ENCODE peak calls at places on chromosomes 11 and 22, in six cellular contexts. B is naive thymus-derived CD4-positive, alpha-beta T cell; D is suprapubic skin; I is breast epithelium; U is heart left ventricle; T is lung. Z is an unnamed sample. For H3K4me1 and H3K27me3, the result is how much of the 10 kb centered on the place peaks cover.

GRCh38 chr11:129209891-129210830 is 18.0 kb upstream of the ARHGAP32 start:
- DNase-seq in B (no peak), D (no peak), I (no peak), U (no peak), T (no peak), Z (no peak)

GRCh38 chr22:46045459-46046298 is 68.7 kb upstream of the WNT7B start:
- DNase-seq in B (no peak), D (peak), I (no peak), U (no peak), T (no peak), Z (no peak)

GRCh38 chr11:121661796-121662508 is 209.2 kb upstream of the SORL1-AS1 start:
- DNase-seq in B (no peak), D (no peak), I (no peak), U (no peak), T (no peak), Z (no peak)

GRCh38 chr11:76638267-76639197 is 32.0 kb downstream of the LRRC32 start:
- DNase-seq in B (no peak), D (no peak), I (no peak), U (no peak), T (no peak), Z (no peak)

GRCh38 chr22:37045958-37046357 is 5.6 kb upstream of the KCTD17 start:
- DNase-seq in B (no peak), D (no peak), I (no peak), U (no peak), T (no peak), Z (no peak)

GRCh38 chr11:57082125-57082524 is 93.4 kb downstream of the OR5AK2 start:
- DNase-seq in B (no peak), D (no peak), I (no peak), U (no peak), T (no peak), Z (no peak)

GRCh38 chr11:78715639-78716311 is 141.1 kb upstream of the NARS2 start:
- DNase-seq in B (no peak), D (no peak), I (no peak), U (no peak), T (peak), Z (peak)

GRCh38 chr22:40107756-40108437 is 69.8 kb upstream of the TNRC6B start:
- DNase-seq in B (no peak), D (no peak), I (no peak), U (peak), T (no peak), Z (no peak)

GRCh38 chr22:37021710-37022482 is 2.4 kb downstream of the MPST start:
- DNase-seq in B (peak), D (no peak), I (no peak), U (no peak), T (no peak), Z (no peak)

GRCh38 chr11:15541079-15541478 is 426.4 kb downstream of the INSC start:
- DNase-seq in B (no peak), D (no peak), I (no peak), U (no peak), T (no peak), Z (no peak)

GRCh38 chr11:38019072-38019775 is 1421.2 kb upstream of the RAG2 start:
- DNase-seq in B (no peak), D (no peak), I (no peak), U (no peak), T (no peak), Z (no peak)

GRCh38 chr11:112172362-112172994 is 2.8 kb upstream of the BCO2 start:
- DNase-seq in B (no peak), D (no peak), I (no peak), U (no peak), T (no peak), Z (no peak)

GRCh38 chr11:131866535-131867400 is 496.4 kb downstream of the NTM start:
- DNase-seq in B (no peak), D (no peak), I (no peak), U (no peak), T (no peak), Z (no peak)

GRCh38 chr11:10288881-10289764 is 4.9 kb downstream of the SBF2 start:
- DNase-seq in B (no peak), D (no peak), I (no peak), U (no peak), T (no peak), Z (no peak)

GRCh38 chr11:2975594-2975993 is 16.5 kb downstream of the NAP1L4 start:
- DNase-seq in B (peak), D (no peak), I (no peak), U (peak), T (no peak), Z (no peak)

GRCh38 chr11:25733777-25734176 is 598.2 kb upstream of the ANO3 start:
- DNase-seq in B (no peak), D (no peak), I (no peak), U (no peak), T (no peak), Z (no peak)

GRCh38 chr11:31303644-31304043 is 65.9 kb downstream of the DCDC1 start:
- DNase-seq in B (no peak), D (no peak), I (no peak), U (no peak), T (no peak), Z (no peak)

GRCh38 chr11:17673951-17674350 is 45.4 kb upstream of the MYOD1 start:
- DNase-seq in B (no peak), D (no peak), I (no peak), U (no peak), T (no peak), Z (no peak)

GRCh38 chr11:86198156-86198555 is 46.4 kb upstream of the EED start:
- DNase-seq in B (no peak), D (no peak), I (no peak), U (no peak), T (no peak), Z (no peak)

GRCh38 chr22:27128461-27129080 is 471.2 kb downstream of the MIAT start:
- DNase-seq in B (no peak), D (no peak), I (no peak), U (no peak), T (no peak), Z (no peak)

GRCh38 chr22:46809153-46809885 is 46.9 kb downstream of the TBC1D22A start:
- DNase-seq in B (no peak), D (no peak), I (no peak), U (no peak), T (no peak), Z (peak)

GRCh38 chr11:61718046-61718531 is 34.3 kb upstream of the MYRF start:
- DNase-seq in B (no peak), D (no peak), I (no peak), U (no peak), T (no peak), Z (no peak)

GRCh38 chr11:122234257-122234656 is 118.2 kb upstream of the BLID start:
- DNase-seq in B (no peak), D (no peak), I (no peak), U (no peak), T (no peak), Z (no peak)

GRCh38 chr22:28142361-28142801 is 223.3 kb upstream of the PITPNB start:
- DNase-seq in B (no peak), D (no peak), I (no peak), U (no peak), T (no peak), Z (no peak)

GRCh38 chr11:130726234-130726559 is 190.1 kb downstream of the SNX19 start:
- DNase-seq in B (no peak), D (no peak), I (peak), U (peak), T (no peak), Z (no peak)

GRCh38 chr22:48531108-48531507 is 1296.6 kb downstream of the BRD1 start:
- DNase-seq in B (no peak), D (no peak), I (no peak), U (no peak), T (no peak), Z (no peak)

GRCh38 chr11:91199866-91200265 is 977.0 kb upstream of the CHORDC1 start:
- DNase-seq in B (no peak), D (no peak), I (no peak), U (no peak), T (no peak), Z (no peak)

GRCh38 chr11:615453-616319 is at the start of gene IRF7:
- DNase-seq in B (peak), D (peak), I (peak), U (peak), T (peak), Z (peak)

GRCh38 chr22:50303515-50303847 is 4.0 kb downstream of the PLXNB2 start:
- DNase-seq in B (no peak), D (no peak), I (no peak), U (no peak), T (no peak), Z (no peak)
- H3K4me3 ChIP-seq in B (no peak), D (peak), I (no peak), U (no peak), T (no peak), Z (no peak)

GRCh38 chr11:133122260-133122659 is 410.0 kb downstream of the OPCML start:
- DNase-seq in B (no peak), D (no peak), I (no peak), U (no peak), T (no peak), Z (no peak)

GRCh38 chr11:133123371-133123770 is 408.9 kb downstream of the OPCML start:
- DNase-seq in B (no peak), D (no peak), I (no peak), U (no peak), T (no peak), Z (no peak)

GRCh38 chr11:133115099-133115498 is 417.2 kb downstream of the OPCML start:
- DNase-seq in B (no peak), D (no peak), I (no peak), U (peak), T (no peak), Z (no peak)

DNA sequence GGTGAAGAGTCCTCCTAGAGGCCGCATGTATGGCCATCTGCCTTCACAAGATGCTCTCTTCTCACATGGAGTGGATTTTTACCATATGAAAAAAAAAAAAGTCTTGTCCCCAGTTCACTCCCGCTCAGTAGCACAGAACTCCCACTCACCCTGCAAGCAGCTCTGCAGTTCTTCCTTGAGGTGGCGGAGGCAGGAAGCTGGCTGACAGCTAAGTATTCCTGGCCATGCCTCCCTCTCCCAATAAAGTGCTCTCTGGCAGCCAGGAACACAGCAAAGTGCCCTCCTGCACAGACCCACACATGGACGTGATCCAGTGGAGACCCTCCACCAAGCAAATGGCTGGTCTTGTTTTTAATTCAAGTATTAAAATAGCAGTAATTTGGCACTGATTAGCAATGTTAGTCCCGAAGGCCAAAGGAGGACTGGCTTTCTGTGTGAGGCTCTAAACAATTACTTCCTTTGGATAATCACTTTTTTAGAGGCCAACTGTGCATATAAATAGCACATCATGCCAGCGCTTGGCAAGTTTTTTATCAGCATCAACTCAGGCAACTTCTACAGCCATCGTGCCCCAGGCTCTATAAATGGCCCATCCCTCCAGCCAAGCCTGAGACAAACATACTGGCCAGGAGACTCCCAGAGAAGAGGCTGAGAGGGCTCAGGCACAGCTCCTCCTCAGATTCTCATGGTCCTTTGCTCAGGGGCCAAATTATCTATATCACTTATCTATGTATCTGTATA is 413.6 kb downstream of the OPCML start:
- DNase-seq in B (no peak), D (no peak), I (no peak), U (peak), T (no peak), Z (no peak)
- H3K4me1 ChIP-seq in B (under half), D (under half), I (under half), U (under half), T (under half), Z (under half)

DNA sequence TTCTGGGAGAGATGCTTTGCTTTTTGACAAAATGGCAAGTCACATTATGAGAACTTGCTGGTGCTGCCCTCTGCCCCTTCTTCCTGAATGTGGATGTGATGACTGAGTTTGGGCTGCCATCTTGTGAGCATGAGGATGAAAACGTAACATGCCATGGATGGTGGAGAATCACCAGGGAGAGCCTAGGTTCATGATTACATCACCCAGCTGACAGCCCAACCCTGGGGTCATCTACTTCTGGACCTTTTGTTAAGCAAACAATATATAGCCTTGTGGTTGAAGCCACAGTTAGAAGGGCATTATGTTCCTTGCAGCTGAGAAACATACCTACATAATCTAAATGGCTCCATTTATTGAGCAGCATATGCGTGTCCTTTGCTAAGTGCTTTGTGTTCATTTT is 321.5 kb downstream of the KIRREL3 start:
- DNase-seq in B (no peak), D (no peak), I (no peak), U (no peak), T (no peak), Z (no peak)
- H3K27me3 ChIP-seq in B (under half), D (under half), I (under half), U (under half), T (under half), Z (under half)

DNA sequence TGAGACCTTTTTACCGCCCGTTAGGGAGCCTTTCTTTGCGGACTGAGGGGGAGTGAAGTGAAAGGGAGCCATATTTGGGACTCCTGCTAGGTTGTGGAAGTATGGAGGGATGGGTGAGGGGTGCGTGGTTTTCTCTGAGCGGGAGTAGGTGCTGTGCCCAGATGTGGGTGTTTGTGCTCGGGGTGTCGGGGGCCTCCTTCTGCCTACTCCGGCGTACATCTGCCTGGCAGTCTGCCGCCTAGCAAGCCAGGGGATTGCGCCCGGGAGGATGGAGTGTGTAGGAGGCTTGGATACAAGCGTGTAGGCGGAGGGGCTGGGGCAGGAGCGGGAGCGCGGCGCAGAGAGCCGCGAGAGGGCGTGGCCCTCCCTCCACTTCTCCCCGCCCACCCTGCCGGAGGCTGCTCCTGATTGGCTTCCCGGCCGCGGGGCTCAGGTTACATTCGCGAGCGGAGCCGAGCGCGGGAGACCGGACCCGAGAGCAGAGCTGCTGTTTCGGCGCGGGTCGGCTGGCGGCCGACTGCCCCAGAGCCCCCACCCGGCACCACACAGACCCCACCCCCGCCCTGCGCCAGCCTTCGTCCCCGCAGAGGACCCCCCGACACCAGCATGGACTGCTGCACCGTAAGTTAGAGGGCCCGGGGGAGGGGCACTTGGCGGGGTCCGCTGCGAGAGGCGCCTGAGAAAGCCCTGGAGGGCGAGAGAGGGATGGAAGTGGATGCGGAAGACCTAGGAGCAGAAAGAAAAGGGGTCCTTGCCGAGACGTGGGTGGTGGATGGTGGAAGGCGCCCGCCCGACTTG is at the start of gene NRGN:
- DNase-seq in B (peak), D (peak), I (peak), U (peak), T (peak), Z (peak)
- H3K4me3 ChIP-seq in B (peak), D (peak), I (peak), U (peak), T (peak), Z (peak)

GRCh38 chr11:12288212-12288933 is 89.0 kb upstream of the PARVA start:
- DNase-seq in B (peak), D (peak), I (peak), U (peak), T (peak), Z (peak)

GRCh38 chr11:12287009-12287373 is 90.4 kb upstream of the PARVA start:
- DNase-seq in B (no peak), D (peak), I (no peak), U (peak), T (peak), Z (no peak)

GRCh38 chr11:12286606-12287005 is 90.8 kb upstream of the PARVA start:
- DNase-seq in B (no peak), D (peak), I (no peak), U (no peak), T (peak), Z (no peak)

GRCh38 chr11:12288934-12289666 is 88.3 kb upstream of the PARVA start:
- DNase-seq in B (no peak), D (peak), I (no peak), U (no peak), T (no peak), Z (no peak)

DNA sequence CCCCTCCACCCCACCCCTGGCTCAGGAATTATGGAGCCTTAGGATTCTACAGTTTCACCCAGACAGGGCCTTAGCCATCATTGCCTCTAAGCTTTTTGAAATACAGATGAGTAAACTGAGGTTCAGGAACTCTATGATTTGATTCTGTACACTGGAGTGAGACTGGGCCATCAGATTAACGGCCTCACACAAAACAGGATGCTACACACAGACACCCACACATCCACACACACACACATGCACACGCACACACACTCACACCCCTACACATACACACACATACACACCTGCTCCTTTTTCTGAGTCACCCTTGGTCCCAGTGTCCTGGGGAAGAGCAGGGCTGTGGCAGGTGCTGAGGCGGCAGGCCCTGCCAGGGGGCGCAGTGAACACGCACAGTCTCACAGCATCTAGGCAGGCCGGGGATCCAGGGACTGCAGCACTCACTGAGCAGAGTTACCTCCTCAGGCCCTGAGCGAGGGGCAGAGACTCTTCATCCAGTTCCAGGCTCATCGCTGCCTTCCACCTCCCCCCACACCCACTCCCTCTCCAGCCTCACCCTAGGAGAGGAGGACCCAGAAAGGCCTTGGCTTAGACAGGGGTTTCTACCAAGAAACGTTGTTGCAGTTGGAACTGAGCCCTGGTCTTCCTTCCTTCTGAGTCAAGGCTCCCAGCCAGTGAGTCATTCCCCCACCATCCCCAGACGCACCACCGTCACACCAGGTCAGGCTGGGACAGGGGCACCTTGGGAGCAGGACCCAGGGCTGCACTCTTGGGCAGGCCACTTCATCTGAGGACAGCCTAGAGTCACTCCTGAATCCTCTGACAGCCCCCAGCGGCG is 89.8 kb upstream of the PARVA start:
- DNase-seq in B (no peak), D (peak), I (no peak), U (peak), T (peak), Z (no peak)
- H3K4me1 ChIP-seq in B (under half), D (under half), I (under half), U (under half), T (under half), Z (under half)